ENCODE peak calls at places on chromosomes 16 and 17, in four cellular contexts. One of them, this sample, is unnamed.

GRCh38 chr17:2157081-2157480 is 102.2 kb downstream of the HIC1 start:
- DNase-seq in fibroblast of lung: no peak
- DNase-seq in H9: no peak
- DNase-seq in GM23248: peak
- DNase-seq in this sample: no peak

GRCh38 chr16:65576631-65577030 is 454.8 kb upstream of the CDH11 start:
- DNase-seq in fibroblast of lung: no peak
- DNase-seq in H9: peak
- DNase-seq in GM23248: no peak
- DNase-seq in this sample: no peak

GRCh38 chr17:33647976-33648375 is 354.9 kb upstream of the ASIC2 start:
- DNase-seq in fibroblast of lung: no peak
- DNase-seq in H9: peak
- DNase-seq in GM23248: peak
- DNase-seq in this sample: no peak

GRCh38 chr16:27226476-27226875 is 23.1 kb downstream of the KDM8 start:
- DNase-seq in fibroblast of lung: no peak
- DNase-seq in H9: no peak
- DNase-seq in GM23248: no peak
- DNase-seq in this sample: no peak

GRCh38 chr16:75580-76501 is 2.2 kb upstream of the MPG start:
- DNase-seq in fibroblast of lung: peak
- DNase-seq in H9: peak
- DNase-seq in GM23248: peak
- DNase-seq in this sample: no peak

GRCh38 chr17:29561541-29562517 is 5.0 kb downstream of the ABHD15 start:
- DNase-seq in fibroblast of lung: no peak
- DNase-seq in H9: peak
- DNase-seq in GM23248: no peak
- DNase-seq in this sample: no peak

GRCh38 chr17:52536466-52536865 is 378.0 kb upstream of the CA10 start:
- DNase-seq in fibroblast of lung: no peak
- DNase-seq in H9: no peak
- DNase-seq in GM23248: no peak
- DNase-seq in this sample: no peak

GRCh38 chr16:51391798-51392511 is 240.9 kb upstream of the SALL1 start:
- DNase-seq in fibroblast of lung: peak
- DNase-seq in H9: peak
- DNase-seq in GM23248: no peak
- DNase-seq in this sample: no peak

GRCh38 chr17:71995570-71995969 is 125.2 kb upstream of the SOX9 start:
- DNase-seq in fibroblast of lung: no peak
- DNase-seq in H9: no peak
- DNase-seq in GM23248: peak
- DNase-seq in this sample: peak

GRCh38 chr17:67440311-67441051 is 63.4 kb downstream of the PITPNC1 start:
- DNase-seq in fibroblast of lung: no peak
- DNase-seq in H9: no peak
- DNase-seq in GM23248: peak
- DNase-seq in this sample: no peak

GRCh38 chr17:73365934-73366623 is 54.3 kb upstream of the CDC42EP4 start:
- DNase-seq in fibroblast of lung: no peak
- DNase-seq in H9: no peak
- DNase-seq in GM23248: peak
- DNase-seq in this sample: no peak

GRCh38 chr17:19386276-19386863 is 620 bp downstream of the MFAP4 start:
- DNase-seq in fibroblast of lung: peak
- DNase-seq in H9: no peak
- DNase-seq in GM23248: peak
- DNase-seq in this sample: peak

GRCh38 chr17:54117452-54117851 is 294.7 kb downstream of the KIF2B start:
- DNase-seq in fibroblast of lung: no peak
- DNase-seq in H9: no peak
- DNase-seq in GM23248: no peak
- DNase-seq in this sample: no peak

GRCh38 chr16:17225551-17225950 is 245.2 kb downstream of the XYLT1 start:
- DNase-seq in fibroblast of lung: peak
- DNase-seq in H9: no peak
- DNase-seq in GM23248: peak
- DNase-seq in this sample: no peak

GRCh38 chr17:3222505-3222904 is 15.0 kb downstream of the OR1A1 start:
- DNase-seq in fibroblast of lung: no peak
- DNase-seq in H9: no peak
- DNase-seq in GM23248: no peak
- DNase-seq in this sample: no peak

GRCh38 chr17:78974635-78975591 is 4.8 kb downstream of the LGALS3BP start:
- DNase-seq in fibroblast of lung: peak
- DNase-seq in H9: peak
- DNase-seq in GM23248: peak
- DNase-seq in this sample: peak

GRCh38 chr16:22161999-22162657 is at the start of gene SDR42E2:
- DNase-seq in fibroblast of lung: no peak
- DNase-seq in H9: peak
- DNase-seq in GM23248: no peak
- DNase-seq in this sample: no peak

GRCh38 chr16:81429045-81429521 is 15.5 kb upstream of the CMIP start:
- DNase-seq in fibroblast of lung: peak
- DNase-seq in H9: peak
- DNase-seq in GM23248: peak
- DNase-seq in this sample: peak

GRCh38 chr17:79023886-79024771 is at the start of gene C1QTNF1:
- DNase-seq in fibroblast of lung: peak
- DNase-seq in H9: peak
- DNase-seq in GM23248: peak
- DNase-seq in this sample: peak

GRCh38 chr17:64491034-64491860 is 5.6 kb downstream of the POLG2 start:
- DNase-seq in fibroblast of lung: peak
- DNase-seq in H9: no peak
- DNase-seq in GM23248: peak
- DNase-seq in this sample: peak

GRCh38 chr17:979211-979538 is 401 bp downstream of the NXN start:
- DNase-seq in fibroblast of lung: no peak
- DNase-seq in H9: no peak
- DNase-seq in GM23248: no peak
- DNase-seq in this sample: no peak

GRCh38 chr17:979539-980405 is at the start of gene NXN:
- DNase-seq in fibroblast of lung: peak
- DNase-seq in H9: peak
- DNase-seq in GM23248: peak
- DNase-seq in this sample: peak

GRCh38 chr17:976316-976715 is 3.3 kb downstream of the NXN start:
- DNase-seq in fibroblast of lung: no peak
- DNase-seq in H9: no peak
- DNase-seq in GM23248: peak
- DNase-seq in this sample: no peak

GRCh38 chr17:977163-977562 is 2.4 kb downstream of the NXN start:
- DNase-seq in fibroblast of lung: no peak
- DNase-seq in H9: no peak
- DNase-seq in GM23248: no peak
- DNase-seq in this sample: no peak

GRCh38 chr17:978110-979093 is 1.2 kb downstream of the NXN start:
- DNase-seq in fibroblast of lung: peak
- DNase-seq in H9: no peak
- DNase-seq in GM23248: peak
- DNase-seq in this sample: peak
- H2AFZ ChIP-seq in fibroblast of lung: no peak
- H2AFZ ChIP-seq in H9: no peak
- H2AFZ ChIP-seq in GM23248: peak
- H2AFZ ChIP-seq in this sample: peak

GRCh38 chr17:43556292-43556691 is 10.2 kb upstream of the ETV4 start:
- DNase-seq in fibroblast of lung: peak
- DNase-seq in H9: no peak
- DNase-seq in GM23248: peak
- DNase-seq in this sample: peak
- H2AFZ ChIP-seq in fibroblast of lung: peak
- H2AFZ ChIP-seq in H9: no peak
- H2AFZ ChIP-seq in GM23248: peak
- H2AFZ ChIP-seq in this sample: peak

DNA sequence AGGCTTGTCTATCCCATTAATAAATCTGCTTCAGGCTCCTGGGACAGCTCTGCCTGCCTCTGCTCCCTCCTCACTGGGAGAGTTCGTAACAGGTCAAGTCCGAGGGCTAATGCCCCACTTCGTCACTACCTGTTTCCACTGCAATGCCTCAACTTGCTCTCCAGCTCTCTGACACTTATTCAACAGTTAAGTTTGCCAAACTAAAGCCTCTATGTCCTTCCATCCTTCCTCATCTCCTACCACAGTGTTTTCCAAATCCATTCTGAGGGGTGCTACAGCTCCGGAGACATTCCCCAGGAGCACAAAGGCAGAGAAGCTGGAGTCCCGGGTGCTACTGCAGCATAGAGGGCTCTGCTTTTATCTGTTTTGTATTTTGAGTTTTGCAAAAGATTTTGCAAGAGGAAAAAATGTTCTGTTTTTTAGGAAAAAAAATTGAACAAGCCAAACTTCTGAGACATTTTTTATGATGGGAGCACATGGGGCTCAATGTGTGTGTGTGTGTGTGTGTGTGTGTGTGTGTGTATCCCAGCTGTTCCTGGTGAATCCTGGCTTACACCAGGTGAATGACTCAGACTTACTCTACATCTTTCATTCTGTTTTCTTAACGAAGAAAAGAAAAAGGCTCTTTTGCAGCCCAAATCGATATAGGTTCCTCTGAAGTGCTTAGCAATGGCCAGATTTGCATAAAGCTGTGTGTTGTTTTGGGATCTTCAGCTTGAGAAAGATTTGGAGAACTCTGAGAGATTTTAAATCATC is 46.1 kb upstream of the MYOCD start:
- DNase-seq in fibroblast of lung: peak
- DNase-seq in H9: no peak
- DNase-seq in GM23248: no peak
- DNase-seq in this sample: no peak
- H2AFZ ChIP-seq in fibroblast of lung: no peak
- H2AFZ ChIP-seq in H9: no peak
- H2AFZ ChIP-seq in GM23248: no peak
- H2AFZ ChIP-seq in this sample: no peak

GRCh38 chr17:80476877-80477646 is 655 bp upstream of the NPTX1 start:
- DNase-seq in fibroblast of lung: no peak
- DNase-seq in H9: no peak
- DNase-seq in GM23248: peak
- DNase-seq in this sample: no peak

GRCh38 chr17:80477647-80478478 is 1.5 kb upstream of the NPTX1 start:
- DNase-seq in fibroblast of lung: peak
- DNase-seq in H9: peak
- DNase-seq in GM23248: peak
- DNase-seq in this sample: no peak

GRCh38 chr17:80474231-80474932 is 2.0 kb downstream of the NPTX1 start:
- DNase-seq in fibroblast of lung: peak
- DNase-seq in H9: no peak
- DNase-seq in GM23248: peak
- DNase-seq in this sample: peak

GRCh38 chr17:80474933-80475915 is 1.2 kb downstream of the NPTX1 start:
- DNase-seq in fibroblast of lung: no peak
- DNase-seq in H9: no peak
- DNase-seq in GM23248: peak
- DNase-seq in this sample: no peak

GRCh38 chr17:80475949-80476876 is at the start of gene NPTX1:
- DNase-seq in fibroblast of lung: no peak
- DNase-seq in H9: no peak
- DNase-seq in GM23248: peak
- DNase-seq in this sample: peak
- H2AFZ ChIP-seq in fibroblast of lung: no peak
- H2AFZ ChIP-seq in H9: no peak
- H2AFZ ChIP-seq in GM23248: no peak
- H2AFZ ChIP-seq in this sample: peak

GRCh38 chr17:5793157-5793556 is 208.8 kb upstream of the NLRP1 start:
- DNase-seq in fibroblast of lung: no peak
- DNase-seq in H9: no peak
- DNase-seq in GM23248: no peak
- DNase-seq in this sample: no peak

GRCh38 chr17:5785867-5786509 is 201.7 kb upstream of the NLRP1 start:
- DNase-seq in fibroblast of lung: no peak
- DNase-seq in H9: no peak
- DNase-seq in GM23248: peak
- DNase-seq in this sample: peak

GRCh38 chr17:5788266-5788900 is 204.1 kb upstream of the NLRP1 start:
- DNase-seq in fibroblast of lung: no peak
- DNase-seq in H9: no peak
- DNase-seq in GM23248: peak
- DNase-seq in this sample: peak

GRCh38 chr17:5786510-5786875 is 202.2 kb upstream of the NLRP1 start:
- DNase-seq in fibroblast of lung: no peak
- DNase-seq in H9: no peak
- DNase-seq in GM23248: no peak
- DNase-seq in this sample: no peak

GRCh38 chr17:5789443-5789842 is 205.1 kb upstream of the NLRP1 start:
- DNase-seq in fibroblast of lung: no peak
- DNase-seq in H9: peak
- DNase-seq in GM23248: no peak
- DNase-seq in this sample: no peak
- H2AFZ ChIP-seq in fibroblast of lung: no peak
- H2AFZ ChIP-seq in H9: no peak
- H2AFZ ChIP-seq in GM23248: no peak
- H2AFZ ChIP-seq in this sample: no peak

GRCh38 chr17:16461606-16461866 is 30.5 kb downstream of the LRRC75A start:
- DNase-seq in fibroblast of lung: no peak
- DNase-seq in H9: no peak
- DNase-seq in GM23248: no peak
- DNase-seq in this sample: no peak

GRCh38 chr17:16464001-16464640 is 27.9 kb downstream of the LRRC75A start:
- DNase-seq in fibroblast of lung: no peak
- DNase-seq in H9: no peak
- DNase-seq in GM23248: no peak
- DNase-seq in this sample: no peak

GRCh38 chr17:16464641-16465312 is 27.2 kb downstream of the LRRC75A start:
- DNase-seq in fibroblast of lung: no peak
- DNase-seq in H9: peak
- DNase-seq in GM23248: no peak
- DNase-seq in this sample: no peak

GRCh38 chr17:16462070-16462864 is 29.7 kb downstream of the LRRC75A start:
- DNase-seq in fibroblast of lung: no peak
- DNase-seq in H9: no peak
- DNase-seq in GM23248: no peak
- DNase-seq in this sample: no peak

GRCh38 chr17:16463341-16464000 is 28.5 kb downstream of the LRRC75A start:
- DNase-seq in fibroblast of lung: peak
- DNase-seq in H9: peak
- DNase-seq in GM23248: peak
- DNase-seq in this sample: peak
- H2AFZ ChIP-seq in fibroblast of lung: no peak
- H2AFZ ChIP-seq in H9: no peak
- H2AFZ ChIP-seq in GM23248: no peak
- H2AFZ ChIP-seq in this sample: no peak

This sample was measured in PC-3.